ENCODE peak calls at places on chromosomes 16 and 17, in eight cellular contexts. W is activated B cell treated with CpG ODN at 0.5 μM for 24 hours, K is suprapubic skin, A is transverse colon, M is foreskin fibroblast, Z is fibroblast of the aortic adventitia, T is Calu3, L is dorsolateral prefrontal cortex. V is an unnamed sample.

GRCh38 chr17:3635474-3636153 is 436 bp downstream of the SHPK start:
- DNase-seq in W (no peak), K (no peak), A (peak), M (no peak), Z (no peak), T (peak), L (no peak), V (no peak)

GRCh38 chr16:68200120-68200783 is 35.7 kb downstream of the ESRP2 start:
- DNase-seq in W (no peak), K (no peak), A (no peak), M (no peak), Z (peak), T (peak), L (no peak), V (peak)

GRCh38 chr16:82340531-82340930 is 170.5 kb upstream of the MPHOSPH6 start:
- DNase-seq in W (no peak), K (no peak), A (no peak), M (no peak), Z (no peak), T (no peak), L (peak), V (no peak)

GRCh38 chr16:87056551-87056950 is 260.6 kb downstream of the C16orf95 start:
- DNase-seq in W (no peak), K (no peak), A (no peak), M (no peak), Z (no peak), T (no peak), L (no peak), V (no peak)

GRCh38 chr16:1794221-1794871 is 841 bp upstream of the IGFALS start:
- DNase-seq in W (no peak), K (peak), A (no peak), M (no peak), Z (no peak), T (no peak), L (no peak), V (no peak)

GRCh38 chr17:17087424-17088103 is 45.3 kb downstream of the MPRIP start:
- DNase-seq in W (no peak), K (no peak), A (peak), M (no peak), Z (no peak), T (no peak), L (peak), V (peak)

GRCh38 chr17:68805609-68806008 is 149.6 kb downstream of the ABCA8 start:
- DNase-seq in W (no peak), K (no peak), A (no peak), M (no peak), Z (no peak), T (no peak), L (no peak), V (no peak)

GRCh38 chr17:31558748-31559646 is 167.5 kb downstream of the RAB11FIP4 start:
- DNase-seq in W (peak), K (peak), A (peak), M (peak), Z (peak), T (peak), L (peak), V (peak)

GRCh38 chr17:73357318-73357717 is 45.5 kb upstream of the CDC42EP4 start:
- DNase-seq in W (no peak), K (no peak), A (no peak), M (no peak), Z (no peak), T (no peak), L (no peak), V (no peak)

GRCh38 chr16:23538919-23539278 is 18.3 kb downstream of the EARS2 start:
- DNase-seq in W (no peak), K (no peak), A (no peak), M (no peak), Z (no peak), T (no peak), L (no peak), V (no peak)

GRCh38 chr17:79114455-79115301 is 40.1 kb downstream of the ENGASE start:
- DNase-seq in W (no peak), K (no peak), A (peak), M (no peak), Z (peak), T (peak), L (no peak), V (peak)

GRCh38 chr16:78655481-78656114 is 556.1 kb downstream of the WWOX start:
- DNase-seq in W (no peak), K (no peak), A (no peak), M (no peak), Z (no peak), T (no peak), L (no peak), V (no peak)

GRCh38 chr16:68264128-68265077 is at the start of gene SLC7A6:
- DNase-seq in W (peak), K (peak), A (peak), M (peak), Z (peak), T (peak), L (peak), V (peak)

GRCh38 chr16:75938818-75939217 is 212.5 kb upstream of the CPHXL start:
- DNase-seq in W (no peak), K (no peak), A (no peak), M (no peak), Z (no peak), T (no peak), L (no peak), V (peak)

GRCh38 chr17:4556996-4557395 is 1.8 kb upstream of the MYBBP1A start:
- DNase-seq in W (no peak), K (no peak), A (no peak), M (no peak), Z (no peak), T (no peak), L (no peak), V (no peak)

GRCh38 chr17:20091161-20092029 is 82.2 kb downstream of the SPECC1 start:
- DNase-seq in W (no peak), K (no peak), A (no peak), M (no peak), Z (peak), T (no peak), L (no peak), V (no peak)

GRCh38 chr17:38447502-38448095 is 19.3 kb downstream of the ARHGAP23 start:
- DNase-seq in W (no peak), K (no peak), A (no peak), M (no peak), Z (no peak), T (peak), L (no peak), V (no peak)

GRCh38 chr16:4011225-4011939 is 104.9 kb downstream of the ADCY9 start:
- DNase-seq in W (no peak), K (no peak), A (no peak), M (no peak), Z (no peak), T (no peak), L (no peak), V (no peak)

GRCh38 chr17:16516594-16517018 is 24.6 kb upstream of the LRRC75A start:
- DNase-seq in W (no peak), K (peak), A (no peak), M (peak), Z (peak), T (peak), L (peak), V (peak)

GRCh38 chr16:14098081-14098480 is 27.0 kb downstream of the MRTFB start:
- DNase-seq in W (no peak), K (no peak), A (no peak), M (no peak), Z (no peak), T (no peak), L (no peak), V (no peak)

GRCh38 chr16:9913604-9914330 is 268.5 kb downstream of the GRIN2A start:
- DNase-seq in W (no peak), K (no peak), A (no peak), M (no peak), Z (peak), T (no peak), L (no peak), V (no peak)

GRCh38 chr16:82456683-82457082 is 170.1 kb upstream of the CDH13 start:
- DNase-seq in W (no peak), K (no peak), A (peak), M (peak), Z (peak), T (peak), L (peak), V (peak)

GRCh38 chr17:68867759-68868516 is 87.3 kb downstream of the ABCA8 start:
- DNase-seq in W (no peak), K (no peak), A (no peak), M (no peak), Z (no peak), T (no peak), L (no peak), V (no peak)

GRCh38 chr17:48542956-48543853 is 1.7 kb downstream of the HOXB2 start:
- DNase-seq in W (peak), K (no peak), A (peak), M (peak), Z (peak), T (peak), L (no peak), V (peak)

GRCh38 chr17:70563301-70563820 is 394.0 kb downstream of the KCNJ2 start:
- DNase-seq in W (no peak), K (no peak), A (peak), M (peak), Z (no peak), T (no peak), L (no peak), V (peak)

GRCh38 chr16:28218109-28218508 is 6.3 kb upstream of the XPO6 start:
- DNase-seq in W (no peak), K (no peak), A (peak), M (peak), Z (peak), T (peak), L (no peak), V (peak)

GRCh38 chr16:11685844-11686618 is 17.8 kb downstream of the SNN start:
- DNase-seq in W (no peak), K (peak), A (no peak), M (no peak), Z (no peak), T (no peak), L (no peak), V (no peak)

GRCh38 chr17:78723001-78723796 is 58.9 kb downstream of the CYTH1 start:
- DNase-seq in W (no peak), K (no peak), A (peak), M (peak), Z (peak), T (no peak), L (peak), V (no peak)

GRCh38 chr17:73759324-73760185 is 115.3 kb upstream of the SDK2 start:
- DNase-seq in W (no peak), K (no peak), A (no peak), M (no peak), Z (no peak), T (no peak), L (no peak), V (no peak)

GRCh38 chr16:22425036-22425801 is 50.8 kb upstream of the CDR2 start:
- DNase-seq in W (no peak), K (peak), A (no peak), M (peak), Z (peak), T (no peak), L (no peak), V (no peak)

GRCh38 chr17:30021708-30022317 is 80.4 kb downstream of the EFCAB5 start:
- DNase-seq in W (no peak), K (no peak), A (no peak), M (peak), Z (peak), T (peak), L (no peak), V (peak)

GRCh38 chr17:32912218-32912897 is 15.6 kb upstream of the TMEM98 start:
- DNase-seq in W (no peak), K (no peak), A (peak), M (peak), Z (peak), T (no peak), L (no peak), V (no peak)

GRCh38 chr16:80198265-80198994 is 342.4 kb upstream of the DYNLRB2 start:
- DNase-seq in W (no peak), K (no peak), A (no peak), M (no peak), Z (no peak), T (no peak), L (no peak), V (no peak)

GRCh38 chr17:35577826-35578194 is 561 bp downstream of the PEX12 start:
- DNase-seq in W (no peak), K (no peak), A (peak), M (no peak), Z (peak), T (no peak), L (peak), V (no peak)

GRCh38 chr17:75572713-75573539 is 14.7 kb upstream of the MYO15B start:
- DNase-seq in W (no peak), K (peak), A (no peak), M (no peak), Z (no peak), T (no peak), L (no peak), V (no peak)

GRCh38 chr16:5633845-5634440 is 536.3 kb upstream of the EEF2KMT start:
- DNase-seq in W (no peak), K (no peak), A (no peak), M (no peak), Z (no peak), T (no peak), L (no peak), V (peak)
- TF ChIP-seq CTCF in W (no peak), K (peak), A (peak), M (peak), Z (no peak), T (peak), L (no peak), V (no peak)

DNA sequence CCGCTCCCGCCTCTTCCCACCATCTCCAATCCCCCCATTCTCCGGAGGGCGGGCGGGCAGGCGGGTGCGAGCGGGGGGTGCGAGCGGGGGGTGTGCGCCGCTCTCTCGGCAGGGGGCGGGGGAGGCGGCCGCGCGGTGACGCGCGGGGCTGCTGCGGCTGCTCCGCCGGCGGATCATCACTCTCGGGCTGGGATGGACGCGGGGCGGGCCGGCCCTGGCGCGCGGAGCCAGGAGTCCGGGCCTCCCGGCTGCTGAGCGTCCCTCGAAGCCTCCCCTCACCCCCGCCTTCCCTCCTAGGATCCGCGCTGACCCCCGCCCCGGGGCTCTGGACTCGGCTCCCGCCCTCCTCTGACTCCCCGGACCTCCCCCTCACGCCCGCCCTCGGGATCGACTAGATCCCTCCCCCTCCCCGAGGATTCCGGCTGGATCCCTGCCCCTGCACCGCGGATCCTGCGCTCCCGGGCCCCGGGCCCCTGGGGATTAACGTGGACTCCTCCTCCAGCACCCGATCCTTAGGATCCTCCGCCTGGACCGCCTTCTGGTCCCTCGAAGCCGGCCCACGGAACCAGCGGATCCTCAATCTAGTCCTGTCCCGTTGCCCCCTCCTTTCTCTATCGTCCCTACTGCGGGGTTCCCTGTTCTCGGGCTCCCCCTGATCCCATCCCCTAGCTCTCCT is 978 bp upstream of the TMEM256 start:
- DNase-seq in W (no peak), K (peak), A (no peak), M (no peak), Z (peak), T (peak), L (no peak), V (no peak)
- TF ChIP-seq CTCF in W (no peak), K (peak), A (no peak), M (no peak), Z (no peak), T (no peak), L (no peak), V (no peak)

DNA sequence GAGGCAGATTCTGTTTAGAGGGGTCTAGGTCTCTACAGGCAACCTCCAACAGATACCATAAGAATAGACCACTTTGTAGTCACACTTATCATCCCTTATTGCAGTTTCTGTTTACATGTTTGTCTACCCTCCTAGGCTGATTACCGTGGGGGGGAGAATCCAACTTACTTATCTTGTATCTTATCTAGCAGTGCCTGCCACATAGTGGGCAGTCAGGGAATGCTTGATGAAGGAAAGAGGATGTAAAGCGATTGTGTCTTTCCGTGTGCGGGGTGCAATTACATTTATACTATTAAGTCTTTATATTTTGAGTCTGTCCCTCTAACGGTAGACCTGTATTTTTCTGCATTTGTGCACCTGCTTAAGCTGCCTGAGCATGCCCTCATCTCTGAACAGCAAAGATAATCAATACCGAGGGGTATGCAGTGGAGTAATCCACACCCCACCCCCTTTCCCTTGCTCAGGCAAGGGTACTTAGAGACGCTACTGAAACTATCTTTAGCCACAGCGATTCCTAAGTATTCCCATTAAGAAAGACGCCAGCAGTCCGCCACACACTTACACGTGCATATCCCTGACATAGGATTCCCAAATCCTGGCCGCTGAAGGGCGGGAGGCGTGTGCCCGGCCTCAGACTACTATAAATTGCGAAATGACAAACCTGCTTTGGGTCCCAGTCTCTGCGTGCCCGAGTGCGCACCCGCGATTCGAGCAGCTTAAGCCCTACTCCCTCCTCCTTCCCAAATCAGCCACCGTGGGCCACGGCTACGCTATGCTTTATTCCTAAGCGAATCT is 635 bp upstream of the AATF start:
- DNase-seq in W (no peak), K (no peak), A (no peak), M (no peak), Z (no peak), T (no peak), L (peak), V (peak)
- TF ChIP-seq CTCF in W (no peak), K (no peak), A (no peak), M (no peak), Z (no peak), T (no peak), L (no peak), V (no peak)

GRCh38 chr17:53707546-53707945 is 115.2 kb upstream of the KIF2B start:
- DNase-seq in W (no peak), K (no peak), A (no peak), M (no peak), Z (peak), T (no peak), L (no peak), V (no peak)
- TF ChIP-seq CTCF in W (no peak), K (no peak), A (no peak), M (no peak), Z (no peak), T (no peak), L (no peak), V (no peak)